ENCODE peak calls at places on chromosomes 5 and 9, in four cellular contexts. R, X, F and K are unnamed samples.
A peak's percentile ranks its signal among the peaks of the same experiment; 100 is the strongest.

GRCh38 chr5:135599421-135600140 is 20.8 kb upstream of the CXCL14 start:
- DNase-seq in R (no peak), X (no peak), F (no peak), K (no peak)

GRCh38 chr9:34809504-34810186 is 99.7 kb upstream of the CCL21 start:
- DNase-seq in R (peak; percentile 0), X (peak; percentile 44), F (no peak), K (no peak)

GRCh38 chr5:10602031-10602806 is 38.3 kb downstream of the ANKRD33B start:
- DNase-seq in R (no peak), X (no peak), F (peak; percentile 40), K (no peak)

GRCh38 chr5:53603009-53603687 is 42.7 kb downstream of the NDUFS4 start:
- DNase-seq in R (peak; percentile 52), X (peak; percentile 55), F (no peak), K (peak; percentile 51)

GRCh38 chr5:119330367-119331183 is 25.2 kb upstream of the TNFAIP8 start:
- DNase-seq in R (no peak), X (no peak), F (no peak), K (no peak)

GRCh38 chr9:87812375-87813118 is 70.1 kb upstream of the SPATA31E1 start:
- DNase-seq in R (peak; percentile 66), X (peak; percentile 81), F (no peak), K (no peak)

GRCh38 chr9:108534741-108535140 is 321.0 kb downstream of the ACTL7B start:
- DNase-seq in R (peak; percentile 88), X (peak; percentile 54), F (no peak), K (no peak)

GRCh38 chr9:86802900-86803673 is 144.2 kb downstream of the GAS1 start:
- DNase-seq in R (no peak), X (no peak), F (no peak), K (no peak)

GRCh38 chr9:125529107-125529506 is 177.9 kb downstream of the MAPKAP1 start:
- DNase-seq in R (no peak), X (no peak), F (no peak), K (no peak)

GRCh38 chr5:1706021-1706420 is 93.6 kb downstream of the MRPL36 start:
- DNase-seq in R (no peak), X (no peak), F (no peak), K (no peak)

GRCh38 chr9:125646222-125647100 is 60.5 kb downstream of the MAPKAP1 start:
- DNase-seq in R (no peak), X (peak; percentile 40), F (no peak), K (no peak)

GRCh38 chr9:76153902-76154629 is 240.2 kb downstream of the RFK start:
- DNase-seq in R (no peak), X (no peak), F (no peak), K (no peak)

GRCh38 chr5:75482482-75482881 is 28.9 kb downstream of the CERT1 start:
- DNase-seq in R (no peak), X (no peak), F (no peak), K (no peak)

DNA sequence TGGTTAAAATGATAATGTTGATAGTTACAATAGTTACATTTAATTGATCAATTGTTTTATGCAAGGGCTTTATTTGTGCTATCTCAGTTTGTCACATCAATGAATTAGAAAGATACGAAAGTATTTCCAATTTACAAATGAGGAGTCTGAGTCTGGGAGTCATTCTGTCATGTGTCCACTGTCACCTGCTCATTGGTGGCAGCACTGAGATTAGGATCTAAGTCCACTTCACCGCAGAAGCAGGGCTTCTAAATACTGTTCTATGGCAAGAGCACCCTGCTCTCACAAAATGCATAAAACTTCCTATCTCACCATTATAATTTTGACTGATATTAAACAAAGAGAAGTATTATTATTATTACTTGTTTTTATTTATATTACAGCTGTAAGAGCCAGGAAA is 15.0 kb downstream of the TLR4 start:
- DNase-seq in R (no peak), X (no peak), F (no peak), K (no peak)
- TF ChIP-seq CTCF in R (no peak), X (no peak), F (no peak), K (no peak)

GRCh38 chr9:131645078-131645776 is 94.6 kb downstream of the RAPGEF1 start:
- DNase-seq in R (no peak), X (no peak), F (no peak), K (no peak)
- H3K27ac ChIP-seq in R (no peak overlapping the region), X (peak overlapping the region; percentile 38), F (no peak overlapping the region), K (no peak overlapping the region)

DNA sequence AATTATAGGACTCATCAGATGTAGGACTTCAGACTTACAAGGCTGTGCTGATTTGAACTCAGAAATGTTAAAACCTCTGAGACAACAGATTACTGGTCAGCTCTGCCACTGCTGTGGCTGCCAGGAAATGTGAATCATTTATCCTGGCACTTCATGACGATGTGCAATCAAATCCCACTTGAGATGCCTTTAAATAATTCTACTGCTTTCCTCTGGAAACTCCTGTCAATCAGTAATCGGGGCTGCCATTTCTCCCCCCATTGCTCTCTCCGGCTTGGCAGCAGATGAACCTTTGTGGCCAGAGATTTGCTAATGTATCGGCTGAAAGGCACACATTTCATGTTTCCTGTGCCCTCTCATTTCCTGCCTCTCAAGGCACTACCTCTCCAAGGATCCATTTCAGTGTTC is 291.8 kb upstream of the C9orf72 start:
- DNase-seq in R (no peak), X (peak; percentile 61), F (no peak), K (no peak)
- H3K4me3 ChIP-seq in R (no peak overlapping the region), X (no peak overlapping the region), F (no peak overlapping the region), K (no peak overlapping the region)

GRCh38 chr5:88140863-88141694 is 127.6 kb downstream of the TMEM161B start:
- DNase-seq in R (peak; percentile 93), X (peak; percentile 98), F (peak; percentile 95), K (peak; percentile 99)
- TF ChIP-seq CTCF in R (peak; percentile 68), X (peak; percentile 55), F (peak; percentile 77), K (peak; percentile 79)

GRCh38 chr5:58595952-58596351 is 13.1 kb downstream of the RAB3C start:
- DNase-seq in R (no peak), X (no peak), F (no peak), K (no peak)

GRCh38 chr5:58599217-58599616 is 16.3 kb downstream of the RAB3C start:
- DNase-seq in R (no peak), X (no peak), F (no peak), K (no peak)

DNA sequence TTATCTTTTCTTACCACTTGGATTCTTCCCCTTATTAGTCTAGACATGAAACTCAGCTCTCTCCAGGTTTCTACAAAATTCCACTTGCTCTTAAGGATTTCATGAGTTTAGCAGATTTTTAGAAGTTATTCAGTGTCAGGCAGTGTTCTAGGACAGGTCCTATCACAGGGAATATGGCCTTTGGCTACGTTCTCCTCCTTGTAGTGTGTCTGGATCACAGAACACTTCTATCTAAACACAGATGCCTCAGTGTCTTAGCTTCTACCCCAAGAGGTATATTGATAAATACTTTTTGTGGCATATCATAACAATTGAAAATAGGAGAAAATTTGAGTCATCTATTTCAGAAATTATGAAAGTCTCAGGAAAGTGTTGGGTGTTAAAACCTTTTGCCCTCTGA is 15.6 kb downstream of the RAB3C start:
- DNase-seq in R (no peak), X (no peak), F (no peak), K (no peak)
- H3K27ac ChIP-seq in R (no peak overlapping the region), X (no peak overlapping the region), F (no peak overlapping the region), K (no peak overlapping the region)

GRCh38 chr9:130933114-130934046 is 5.7 kb downstream of the FIBCD1 start:
- DNase-seq in R (peak; percentile 84), X (peak; percentile 67), F (no peak), K (no peak)
- H3K4me3 ChIP-seq in R (peak overlapping the region; percentile 27), X (no peak overlapping the region), F (peak overlapping the region; percentile 41), K (no peak overlapping the region)

DNA sequence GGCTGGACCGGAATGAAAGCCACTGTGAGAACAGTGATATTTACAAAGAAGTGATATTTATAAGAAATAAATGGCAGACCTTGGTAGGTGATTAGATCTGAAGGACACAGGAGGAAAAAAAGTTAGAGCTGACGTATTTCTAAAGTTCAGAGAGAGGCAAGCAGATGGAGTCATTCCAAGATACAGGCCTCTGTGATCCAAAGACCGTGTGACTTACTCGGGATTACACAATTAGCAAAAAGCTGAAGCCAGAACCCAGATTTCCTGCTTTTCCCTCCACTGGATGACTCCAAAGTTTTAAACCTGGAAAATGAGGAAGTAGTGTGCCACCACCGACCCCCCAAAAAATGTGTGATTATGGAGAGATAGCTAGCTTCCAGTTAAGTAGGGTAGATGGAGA is 3.1 kb upstream of the DOCK8 start:
- DNase-seq in R (no peak), X (peak; percentile 74), F (no peak), K (peak; percentile 70)
- TF ChIP-seq CTCF in R (no peak), X (no peak), F (no peak), K (no peak)

DNA sequence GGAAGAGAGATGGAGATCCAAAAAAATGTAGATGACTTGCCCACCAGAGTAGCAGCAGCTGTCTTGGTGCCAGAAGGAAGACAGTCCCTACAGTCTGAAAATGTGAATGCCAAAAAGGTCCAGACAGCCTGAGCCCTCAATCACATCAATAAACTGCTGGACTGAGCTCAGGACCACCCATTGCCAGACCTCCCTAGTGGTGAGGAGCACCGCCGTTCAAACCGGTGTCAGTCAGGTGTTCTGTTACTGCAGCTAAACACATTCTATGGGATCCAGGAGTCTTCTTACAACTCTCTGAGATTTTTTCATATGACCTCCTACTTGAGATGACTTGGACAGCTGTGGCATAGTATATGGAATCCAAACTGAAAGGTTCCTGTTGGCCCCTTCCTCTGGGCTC is 32.0 kb upstream of the OTP start:
- DNase-seq in R (no peak), X (no peak), F (no peak), K (no peak)
- H3K27ac ChIP-seq in R (no peak overlapping the region), X (no peak overlapping the region), F (no peak overlapping the region), K (no peak overlapping the region)

DNA sequence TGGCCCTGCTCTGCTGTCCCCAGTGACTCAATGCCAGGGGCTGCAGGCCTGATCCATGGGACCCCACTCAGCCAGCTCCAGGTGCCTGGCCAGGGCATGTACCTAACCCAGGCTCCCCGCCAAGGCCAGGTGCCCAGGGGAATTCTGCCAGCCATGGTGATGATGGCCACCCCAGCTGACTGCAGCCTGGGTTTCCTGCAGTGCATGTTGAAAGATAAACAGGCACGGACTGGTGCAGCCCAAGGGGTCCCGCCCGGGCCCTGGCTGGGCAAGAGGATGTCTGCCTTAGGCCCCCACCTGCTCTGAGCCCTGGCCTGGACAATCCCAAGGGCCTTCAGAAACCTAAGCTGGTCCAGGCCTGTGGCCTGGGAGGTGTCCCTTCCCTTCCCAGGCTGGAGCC is 1.2 kb downstream of the ABCA2 start:
- DNase-seq in R (no peak), X (no peak), F (no peak), K (no peak)
- H3K4me3 ChIP-seq in R (no peak overlapping the region), X (no peak overlapping the region), F (peak overlapping the region; percentile 77), K (no peak overlapping the region)